ENCODE peak calls at places on chromosome 13, in ten cellular contexts. M is head of caudate nucleus; P is fibroblast of the aortic adventitia; W is lung; I is A549; Y is astrocyte of the spinal cord; A is left cardiac atrium; E is activated CD8-positive, alpha-beta T cell treated with anti-CD3 and anti-CD28 coated beads for 36 hours; U is fibroblast of mammary gland; O is H9. C is an unnamed sample.

GRCh38 chr13:40344270-40345148 is 321.9 kb downstream of the FOXO1 start:
- DNase-seq in O (no peak), A (no peak), I (no peak), U (peak), W (no peak), M (no peak), E (no peak), Y (no peak), P (peak), C (no peak)

GRCh38 chr13:51674276-51674675 is 90.0 kb downstream of the WDFY2 start:
- DNase-seq in Y (no peak), W (peak), E (no peak), O (no peak), M (no peak), P (no peak), U (no peak), A (no peak), I (no peak), C (peak)

GRCh38 chr13:29943301-29944085 is 93.1 kb upstream of the UBL3 start:
- DNase-seq in E (no peak), O (no peak), P (no peak), I (no peak), M (no peak), A (no peak), W (no peak), U (no peak), Y (no peak), C (peak)

GRCh38 chr13:98962901-98963594 is 14.8 kb downstream of the DOCK9 start:
- DNase-seq in I (no peak), U (no peak), M (no peak), A (no peak), P (no peak), O (no peak), E (no peak), Y (no peak), W (no peak), C (no peak)

GRCh38 chr13:106804996-106805395 is 237.1 kb upstream of the ARGLU1 start:
- DNase-seq in E (no peak), W (no peak), A (no peak), U (no peak), Y (no peak), I (no peak), P (no peak), M (no peak), O (no peak), C (no peak)

GRCh38 chr13:36163809-36164308 is 32.7 kb upstream of the DCLK1 start:
- DNase-seq in E (no peak), I (no peak), M (no peak), P (peak), O (no peak), Y (peak), A (peak), W (peak), U (peak), C (no peak)

GRCh38 chr13:110314516-110315245 is 7.6 kb downstream of the COL4A2 start:
- DNase-seq in P (no peak), E (no peak), Y (no peak), M (no peak), U (no peak), W (no peak), A (no peak), I (no peak), O (peak), C (no peak)

GRCh38 chr13:27953671-27954405 is 15.3 kb downstream of the CDX2 start:
- DNase-seq in Y (peak), M (peak), O (peak), E (peak), I (peak), A (peak), P (peak), U (peak), W (peak), C (peak)

GRCh38 chr13:50682966-50683365 is 160.5 kb downstream of the DLEU7 start:
- DNase-seq in Y (no peak), O (no peak), W (no peak), I (no peak), M (no peak), E (no peak), P (no peak), U (no peak), A (no peak), C (no peak)

GRCh38 chr13:113855012-113855921 is 8.6 kb downstream of the GAS6 start:
- DNase-seq in W (no peak), O (peak), U (no peak), I (no peak), E (no peak), Y (peak), A (no peak), P (no peak), M (no peak), C (peak)

GRCh38 chr13:80337011-80337688 is 3.8 kb downstream of the SPRY2 start:
- DNase-seq in U (peak), Y (no peak), A (no peak), I (no peak), E (no peak), W (no peak), O (no peak), M (peak), P (peak), C (peak)

GRCh38 chr13:113474179-113474578 is 16.3 kb downstream of the DCUN1D2 start:
- DNase-seq in W (peak), U (peak), P (no peak), M (no peak), O (no peak), E (no peak), Y (no peak), A (peak), I (no peak), C (peak)

GRCh38 chr13:111046590-111047141 is 68.4 kb upstream of the ARHGEF7 start:
- DNase-seq in P (peak), M (no peak), U (peak), Y (peak), E (no peak), O (no peak), A (no peak), W (peak), I (no peak), C (no peak)

GRCh38 chr13:113041293-113041690 is 64.3 kb upstream of the F7 start:
- DNase-seq in U (no peak), A (no peak), M (peak), W (no peak), E (no peak), Y (no peak), I (no peak), O (no peak), P (no peak), C (no peak)

GRCh38 chr13:91358384-91358776 is 10.9 kb downstream of the MIR17HG start:
- DNase-seq in W (no peak), Y (no peak), I (no peak), U (no peak), P (no peak), O (no peak), M (no peak), E (no peak), A (no peak), C (no peak)

GRCh38 chr13:99289674-99290337 is 17.4 kb downstream of the GPR183 start:
- DNase-seq in Y (no peak), A (no peak), I (no peak), P (no peak), U (no peak), O (no peak), E (peak), W (no peak), M (no peak), C (no peak)

GRCh38 chr13:32195713-32196112 is 119.5 kb downstream of the ZAR1L start:
- DNase-seq in U (no peak), A (no peak), P (peak), M (no peak), Y (no peak), I (no peak), O (no peak), W (no peak), E (no peak), C (no peak)

GRCh38 chr13:72204291-72204690 is 337.3 kb upstream of the DACH1 start:
- DNase-seq in A (no peak), E (no peak), O (no peak), P (peak), M (no peak), W (no peak), I (no peak), U (peak), Y (peak), C (no peak)